ENCODE peak calls at places on chromosomes 16 and 17, in six cellular contexts. One of them, this sample, is unnamed.

GRCh38 chr16:66150691-66151090 is 215.8 kb upstream of the CDH5 start:
- DNase-seq in vagina: no peak
- DNase-seq in stomach: no peak
- DNase-seq in HCT116: no peak
- DNase-seq in sigmoid colon: no peak
- DNase-seq in spleen: no peak
- DNase-seq in this sample: no peak

GRCh38 chr17:37131670-37132620 is 183.2 kb downstream of the AATF start:
- DNase-seq in vagina: no peak
- DNase-seq in stomach: no peak
- DNase-seq in HCT116: no peak
- DNase-seq in sigmoid colon: no peak
- DNase-seq in spleen: no peak
- DNase-seq in this sample: no peak

GRCh38 chr16:77434022-77434364 is 841 bp downstream of the ADAMTS18 start:
- DNase-seq in vagina: no peak
- DNase-seq in stomach: no peak
- DNase-seq in HCT116: no peak
- DNase-seq in sigmoid colon: no peak
- DNase-seq in spleen: no peak
- DNase-seq in this sample: no peak

GRCh38 chr17:34146440-34147043 is 108.5 kb upstream of the CCL2 start:
- DNase-seq in vagina: no peak
- DNase-seq in stomach: peak; percentile 74
- DNase-seq in HCT116: no peak
- DNase-seq in sigmoid colon: no peak
- DNase-seq in spleen: no peak
- DNase-seq in this sample: no peak

GRCh38 chr16:88977028-88977844 is at the start of gene CBFA2T3:
- DNase-seq in vagina: no peak
- DNase-seq in stomach: peak; percentile 56
- DNase-seq in HCT116: no peak
- DNase-seq in sigmoid colon: peak; percentile 90
- DNase-seq in spleen: peak; percentile 96
- DNase-seq in this sample: no peak

GRCh38 chr17:2484876-2485275 is 26.8 kb downstream of the METTL16 start:
- DNase-seq in vagina: no peak
- DNase-seq in stomach: no peak
- DNase-seq in HCT116: no peak
- DNase-seq in sigmoid colon: no peak
- DNase-seq in spleen: no peak
- DNase-seq in this sample: no peak

GRCh38 chr17:39579318-39580081 is 28.2 kb downstream of the NEUROD2 start:
- DNase-seq in vagina: no peak
- DNase-seq in stomach: no peak
- DNase-seq in HCT116: no peak
- DNase-seq in sigmoid colon: no peak
- DNase-seq in spleen: no peak
- DNase-seq in this sample: no peak

GRCh38 chr16:20846030-20846429 is 39.7 kb downstream of the REXO5 start:
- DNase-seq in vagina: no peak
- DNase-seq in stomach: no peak
- DNase-seq in HCT116: no peak
- DNase-seq in sigmoid colon: no peak
- DNase-seq in spleen: no peak
- DNase-seq in this sample: no peak

GRCh38 chr17:33038740-33039139 is 47.1 kb downstream of the SPACA3 start:
- DNase-seq in vagina: no peak
- DNase-seq in stomach: no peak
- DNase-seq in HCT116: peak; percentile 15
- DNase-seq in sigmoid colon: no peak
- DNase-seq in spleen: no peak
- DNase-seq in this sample: no peak

GRCh38 chr17:70855401-70856054 is 686.2 kb downstream of the KCNJ2 start:
- DNase-seq in vagina: no peak
- DNase-seq in stomach: peak; percentile 26
- DNase-seq in HCT116: no peak
- DNase-seq in sigmoid colon: no peak
- DNase-seq in spleen: no peak
- DNase-seq in this sample: no peak

GRCh38 chr17:3794890-3795757 is 5.9 kb downstream of the ITGAE start:
- DNase-seq in vagina: no peak
- DNase-seq in stomach: no peak
- DNase-seq in HCT116: no peak
- DNase-seq in sigmoid colon: peak; percentile 28
- DNase-seq in spleen: no peak
- DNase-seq in this sample: no peak

GRCh38 chr16:11129378-11129781 is 126.6 kb downstream of the SOCS1 start:
- DNase-seq in vagina: no peak
- DNase-seq in stomach: no peak
- DNase-seq in HCT116: no peak
- DNase-seq in sigmoid colon: peak; percentile 65
- DNase-seq in spleen: no peak
- DNase-seq in this sample: no peak

GRCh38 chr16:56347670-56348069 is 77.7 kb downstream of the AMFR start:
- DNase-seq in vagina: no peak
- DNase-seq in stomach: no peak
- DNase-seq in HCT116: no peak
- DNase-seq in sigmoid colon: no peak
- DNase-seq in spleen: peak; percentile 51
- DNase-seq in this sample: peak; percentile 55

GRCh38 chr16:86398622-86399021 is 111.7 kb upstream of the FOXF1 start:
- DNase-seq in vagina: no peak
- DNase-seq in stomach: no peak
- DNase-seq in HCT116: no peak
- DNase-seq in sigmoid colon: no peak
- DNase-seq in spleen: no peak
- DNase-seq in this sample: no peak

GRCh38 chr17:71286625-71287024 is 834.2 kb upstream of the SOX9 start:
- DNase-seq in vagina: no peak
- DNase-seq in stomach: no peak
- DNase-seq in HCT116: no peak
- DNase-seq in sigmoid colon: no peak
- DNase-seq in spleen: no peak
- DNase-seq in this sample: no peak

GRCh38 chr17:17933775-17934174 is 38.4 kb downstream of the TOM1L2 start:
- DNase-seq in vagina: no peak
- DNase-seq in stomach: no peak
- DNase-seq in HCT116: no peak
- DNase-seq in sigmoid colon: no peak
- DNase-seq in spleen: no peak
- DNase-seq in this sample: no peak

GRCh38 chr16:31485571-31485970 is 2.6 kb downstream of the SLC5A2 start:
- DNase-seq in vagina: no peak
- DNase-seq in stomach: no peak
- DNase-seq in HCT116: no peak
- DNase-seq in sigmoid colon: no peak
- DNase-seq in spleen: peak; percentile 73
- DNase-seq in this sample: no peak

GRCh38 chr17:59812139-59812538 is 80.6 kb downstream of the TUBD1 start:
- DNase-seq in vagina: no peak
- DNase-seq in stomach: no peak
- DNase-seq in HCT116: no peak
- DNase-seq in sigmoid colon: no peak
- DNase-seq in spleen: no peak
- DNase-seq in this sample: no peak

GRCh38 chr17:62163847-62164246 is 98.8 kb upstream of the MED13 start:
- DNase-seq in vagina: no peak
- DNase-seq in stomach: peak; percentile 86
- DNase-seq in HCT116: peak; percentile 53
- DNase-seq in sigmoid colon: no peak
- DNase-seq in spleen: no peak
- DNase-seq in this sample: no peak

GRCh38 chr17:57672971-57673370 is 72.1 kb downstream of the CCDC182 start:
- DNase-seq in vagina: peak; percentile 55
- DNase-seq in stomach: no peak
- DNase-seq in HCT116: no peak
- DNase-seq in sigmoid colon: no peak
- DNase-seq in spleen: peak; percentile 33
- DNase-seq in this sample: peak; percentile 16

GRCh38 chr17:82464567-82464929 is 6.0 kb downstream of the NARF start:
- DNase-seq in vagina: no peak
- DNase-seq in stomach: no peak
- DNase-seq in HCT116: no peak
- DNase-seq in sigmoid colon: no peak
- DNase-seq in spleen: no peak
- DNase-seq in this sample: no peak

GRCh38 chr16:10738231-10739077 is 5.2 kb upstream of the NUBP1 start:
- DNase-seq in vagina: peak; percentile 61
- DNase-seq in stomach: peak; percentile 48
- DNase-seq in HCT116: peak; percentile 79
- DNase-seq in sigmoid colon: peak; percentile 86
- DNase-seq in spleen: peak; percentile 79
- DNase-seq in this sample: no peak

GRCh38 chr16:19521471-19522368 is at the start of gene GDE1:
- DNase-seq in vagina: no peak
- DNase-seq in stomach: peak; percentile 96
- DNase-seq in HCT116: peak; percentile 69
- DNase-seq in sigmoid colon: peak; percentile 97
- DNase-seq in spleen: peak; percentile 99
- DNase-seq in this sample: peak; percentile 96
- TF ChIP-seq POLR2A in vagina: no peak
- TF ChIP-seq POLR2A in stomach: peak; percentile 69
- TF ChIP-seq POLR2A in HCT116: peak; percentile 77
- TF ChIP-seq POLR2A in sigmoid colon: peak; percentile 93
- TF ChIP-seq POLR2A in spleen: peak; percentile 42
- TF ChIP-seq POLR2A in this sample: peak; percentile 37

GRCh38 chr17:41254861-41255260 is 323 bp upstream of the KRTAP9-9 start:
- DNase-seq in vagina: no peak
- DNase-seq in stomach: no peak
- DNase-seq in HCT116: no peak
- DNase-seq in sigmoid colon: no peak
- DNase-seq in spleen: no peak
- DNase-seq in this sample: no peak

GRCh38 chr17:41263212-41263611 is 2.0 kb upstream of the KRTAP9-6 start:
- DNase-seq in vagina: no peak
- DNase-seq in stomach: no peak
- DNase-seq in HCT116: no peak
- DNase-seq in sigmoid colon: no peak
- DNase-seq in spleen: no peak
- DNase-seq in this sample: no peak

GRCh38 chr17:41258406-41258805 is 3.2 kb downstream of the KRTAP9-9 start:
- DNase-seq in vagina: no peak
- DNase-seq in stomach: no peak
- DNase-seq in HCT116: no peak
- DNase-seq in sigmoid colon: no peak
- DNase-seq in spleen: no peak
- DNase-seq in this sample: no peak
- H3K27me3 ChIP-seq in vagina: no peaks in the 10 kb centered on the region
- H3K27me3 ChIP-seq in stomach: peaks cover 21% of the 10 kb centered on the region
- H3K27me3 ChIP-seq in HCT116: no peaks in the 10 kb centered on the region
- H3K27me3 ChIP-seq in sigmoid colon: peaks cover 12% of the 10 kb centered on the region
- H3K27me3 ChIP-seq in spleen: peaks cover 20% of the 10 kb centered on the region
- H3K27me3 ChIP-seq in this sample: peaks cover 22% of the 10 kb centered on the region

GRCh38 chr17:65786479-65786878 is 225.0 kb upstream of the AXIN2 start:
- DNase-seq in vagina: no peak
- DNase-seq in stomach: no peak
- DNase-seq in HCT116: no peak
- DNase-seq in sigmoid colon: no peak
- DNase-seq in spleen: no peak
- DNase-seq in this sample: no peak

GRCh38 chr17:65787503-65787902 is 226.1 kb upstream of the AXIN2 start:
- DNase-seq in vagina: no peak
- DNase-seq in stomach: no peak
- DNase-seq in HCT116: no peak
- DNase-seq in sigmoid colon: no peak
- DNase-seq in spleen: no peak
- DNase-seq in this sample: no peak

GRCh38 chr17:65783845-65784334 is 222.4 kb upstream of the AXIN2 start:
- DNase-seq in vagina: no peak
- DNase-seq in stomach: no peak
- DNase-seq in HCT116: peak; percentile 76
- DNase-seq in sigmoid colon: no peak
- DNase-seq in spleen: no peak
- DNase-seq in this sample: no peak

GRCh38 chr17:65790241-65790640 is 228.8 kb upstream of the AXIN2 start:
- DNase-seq in vagina: no peak
- DNase-seq in stomach: no peak
- DNase-seq in HCT116: no peak
- DNase-seq in sigmoid colon: no peak
- DNase-seq in spleen: no peak
- DNase-seq in this sample: no peak

DNA sequence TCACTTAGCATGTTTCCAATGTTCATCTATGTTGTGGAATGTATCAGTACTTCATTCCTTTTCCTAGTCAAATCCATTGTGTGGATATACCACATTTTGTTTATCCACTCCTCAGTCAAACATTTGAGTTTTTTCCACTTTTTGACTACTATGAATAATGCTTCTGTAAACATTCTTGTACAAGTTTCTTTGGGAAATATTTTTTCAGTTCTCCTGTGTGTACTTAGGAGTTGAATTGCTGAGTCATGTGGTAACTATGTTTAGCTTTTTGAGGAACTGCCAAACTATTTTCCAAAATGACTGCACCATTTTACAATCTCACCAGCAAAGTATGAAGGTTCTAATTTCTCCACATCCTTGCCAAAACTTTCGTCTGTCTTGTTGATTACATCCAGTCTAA is 223.7 kb upstream of the AXIN2 start:
- DNase-seq in vagina: no peak
- DNase-seq in stomach: no peak
- DNase-seq in HCT116: peak; percentile 66
- DNase-seq in sigmoid colon: no peak
- DNase-seq in spleen: no peak
- DNase-seq in this sample: no peak
- TF ChIP-seq POLR2AphosphoS5 in vagina: peak; percentile 94
- TF ChIP-seq POLR2AphosphoS5 in stomach: no peak
- TF ChIP-seq POLR2AphosphoS5 in HCT116: no peak
- TF ChIP-seq POLR2AphosphoS5 in sigmoid colon: peak; percentile 84
- TF ChIP-seq POLR2AphosphoS5 in spleen: no peak
- TF ChIP-seq POLR2AphosphoS5 in this sample: no peak

GRCh38 chr17:42530952-42531454 is 5.0 kb upstream of the NAGLU start:
- DNase-seq in vagina: no peak
- DNase-seq in stomach: no peak
- DNase-seq in HCT116: no peak
- DNase-seq in sigmoid colon: no peak
- DNase-seq in spleen: no peak
- DNase-seq in this sample: no peak

GRCh38 chr17:42535400-42536047 is 517 bp upstream of the NAGLU start:
- DNase-seq in vagina: no peak
- DNase-seq in stomach: no peak
- DNase-seq in HCT116: no peak
- DNase-seq in sigmoid colon: no peak
- DNase-seq in spleen: no peak
- DNase-seq in this sample: no peak

GRCh38 chr17:42529054-42529453 is 7.0 kb upstream of the NAGLU start:
- DNase-seq in vagina: no peak
- DNase-seq in stomach: no peak
- DNase-seq in HCT116: no peak
- DNase-seq in sigmoid colon: no peak
- DNase-seq in spleen: no peak
- DNase-seq in this sample: no peak

GRCh38 chr17:42527932-42528331 is 8.1 kb upstream of the NAGLU start:
- DNase-seq in vagina: no peak
- DNase-seq in stomach: no peak
- DNase-seq in HCT116: no peak
- DNase-seq in sigmoid colon: peak; percentile 48
- DNase-seq in spleen: no peak
- DNase-seq in this sample: no peak

GRCh38 chr17:42531455-42532354 is 4.3 kb upstream of the NAGLU start:
- DNase-seq in vagina: no peak
- DNase-seq in stomach: peak; percentile 70
- DNase-seq in HCT116: no peak
- DNase-seq in sigmoid colon: peak; percentile 83
- DNase-seq in spleen: peak; percentile 92
- DNase-seq in this sample: no peak
- TF ChIP-seq POLR2A in vagina: no peak
- TF ChIP-seq POLR2A in stomach: no peak
- TF ChIP-seq POLR2A in HCT116: no peak
- TF ChIP-seq POLR2A in sigmoid colon: no peak
- TF ChIP-seq POLR2A in spleen: no peak
- TF ChIP-seq POLR2A in this sample: no peak